ENCODE peak calls at places on chromosomes 6 and 20, in nine cellular contexts. S, G, Q, K, O, U, V, F and T are unnamed samples.

GRCh38 chr6:14452567-14453527 is 335.3 kb downstream of the CD83 start:
- DNase-seq in S (peak; percentile 62), G (no peak), Q (no peak), K (no peak), O (no peak), U (peak; percentile 100), V (no peak), F (no peak), T (no peak)

GRCh38 chr6:7691675-7692452 is 34.0 kb upstream of the BMP6 start:
- DNase-seq in S (no peak), G (peak; percentile 47), Q (peak; percentile 99), K (peak; percentile 50), O (peak; percentile 40), U (no peak), V (no peak), F (no peak), T (peak; percentile 78)

GRCh38 chr20:36153754-36154695 is 515 bp upstream of the EPB41L1 start:
- DNase-seq in S (no peak), G (peak; percentile 81), Q (peak; percentile 51), K (peak; percentile 86), O (peak; percentile 74), U (no peak), V (peak; percentile 89), F (peak; percentile 93), T (peak; percentile 87)

GRCh38 chr20:7358670-7359069 is 581.6 kb downstream of the HAO1 start:
- DNase-seq in S (no peak), G (no peak), Q (no peak), K (no peak), O (no peak), U (no peak), V (peak; percentile 40), F (no peak), T (no peak)

GRCh38 chr6:86961432-86962200 is 24.3 kb downstream of the HTR1E start:
- DNase-seq in S (no peak), G (peak; percentile 70), Q (no peak), K (no peak), O (no peak), U (no peak), V (no peak), F (no peak), T (no peak)

GRCh38 chr6:46719099-46719498 is 16.1 kb downstream of the PLA2G7 start:
- DNase-seq in S (no peak), G (peak; percentile 77), Q (peak; percentile 97), K (no peak), O (no peak), U (no peak), V (no peak), F (no peak), T (no peak)

GRCh38 chr6:15365273-15365687 is 119.4 kb downstream of the JARID2 start:
- DNase-seq in S (no peak), G (no peak), Q (peak; percentile 84), K (peak; percentile 91), O (no peak), U (no peak), V (peak; percentile 64), F (peak; percentile 85), T (peak; percentile 86)

GRCh38 chr6:91669154-91669903 is 1082.5 kb upstream of the MAP3K7 start:
- DNase-seq in S (no peak), G (no peak), Q (no peak), K (no peak), O (no peak), U (no peak), V (peak; percentile 71), F (no peak), T (no peak)

GRCh38 chr20:8535403-8536003 is 403.4 kb downstream of the PLCB1 start:
- DNase-seq in S (no peak), G (peak; percentile 29), Q (no peak), K (no peak), O (peak; percentile 17), U (no peak), V (peak; percentile 25), F (no peak), T (peak; percentile 5)

GRCh38 chr20:46249671-46250070 is 58.6 kb downstream of the CDH22 start:
- DNase-seq in S (no peak), G (no peak), Q (no peak), K (no peak), O (no peak), U (no peak), V (no peak), F (no peak), T (no peak)

GRCh38 chr20:61223121-61223520 is 28.9 kb upstream of the CDH4 start:
- DNase-seq in S (no peak), G (no peak), Q (no peak), K (no peak), O (no peak), U (no peak), V (no peak), F (no peak), T (no peak)

GRCh38 chr6:20572940-20573339 is 38.7 kb downstream of the CDKAL1 start:
- DNase-seq in S (no peak), G (peak; percentile 32), Q (peak; percentile 25), K (no peak), O (no peak), U (no peak), V (no peak), F (no peak), T (no peak)

GRCh38 chr6:149380523-149380922 is 19.5 kb upstream of the SUMO4 start:
- DNase-seq in S (no peak), G (peak; percentile 42), Q (no peak), K (no peak), O (no peak), U (no peak), V (no peak), F (no peak), T (no peak)

GRCh38 chr20:32524871-32525501 is 60.1 kb downstream of the NOL4L start:
- DNase-seq in S (no peak), G (no peak), Q (no peak), K (peak; percentile 80), O (no peak), U (no peak), V (no peak), F (peak; percentile 91), T (no peak)

GRCh38 chr20:46222521-46223007 is 85.7 kb downstream of the CDH22 start:
- DNase-seq in S (no peak), G (no peak), Q (no peak), K (peak; percentile 90), O (no peak), U (no peak), V (peak; percentile 87), F (peak; percentile 87), T (no peak)